ENCODE peak calls at places on chromosomes 3 and 15, in four cellular contexts. E, L, P and J are unnamed samples.

GRCh38 chr15:40130118-40130517 is 21.4 kb upstream of the BMF start:
- DNase-seq in L (no peak), E (no peak), P (no peak), J (no peak)

GRCh38 chr15:30885814-30886213 is 17.9 kb upstream of the FAN1 start:
- DNase-seq in L (peak), E (peak), P (no peak), J (peak)

GRCh38 chr3:58168498-58168897 is 42.3 kb downstream of the DNASE1L3 start:
- DNase-seq in E (no peak), L (no peak), P (no peak), J (no peak)

GRCh38 chr3:64715211-64715982 is 27.6 kb upstream of the ADAMTS9 start:
- DNase-seq in E (no peak), L (peak), P (no peak), J (no peak)

GRCh38 chr3:43288366-43288765 is 2.0 kb downstream of the SNRK start:
- DNase-seq in P (peak), E (no peak), L (peak), J (peak)

GRCh38 chr3:132837615-132838014 is 115.4 kb upstream of the NPHP3 start:
- DNase-seq in P (no peak), E (no peak), L (no peak), J (no peak)

GRCh38 chr3:124985358-124985757 is 50.8 kb upstream of the MUC13 start:
- DNase-seq in E (no peak), P (no peak), L (peak), J (no peak)

GRCh38 chr15:67024322-67024997 is 40.9 kb upstream of the SMAD3 start:
- DNase-seq in E (no peak), P (no peak), L (peak), J (peak)

GRCh38 chr3:119323401-119324107 is 29.4 kb downstream of the ARHGAP31 start:
- DNase-seq in E (no peak), L (no peak), P (no peak), J (no peak)

GRCh38 chr15:59751552-59752413 is 62.7 kb upstream of the BNIP2 start:
- DNase-seq in P (no peak), E (peak), L (peak), J (no peak)

GRCh38 chr3:140529558-140529957 is 148.3 kb upstream of the TRIM42 start:
- DNase-seq in E (no peak), P (no peak), L (no peak), J (no peak)

GRCh38 chr3:129439817-129440647 is at the start of the genes IFT122 and MBD4:
- DNase-seq in E (peak), L (peak), P (peak), J (peak)

GRCh38 chr3:155604126-155604525 is 140.7 kb downstream of the PLCH1 start:
- DNase-seq in L (no peak), E (no peak), P (no peak), J (no peak)

GRCh38 chr15:70585707-70586034 is 177.7 kb downstream of the UACA start:
- DNase-seq in L (no peak), E (no peak), P (no peak), J (no peak)

GRCh38 chr15:88258021-88258641 is 1.6 kb upstream of the NTRK3 start:
- DNase-seq in L (no peak), E (peak), P (no peak), J (no peak)

GRCh38 chr3:126018995-126019394 is 50.0 kb downstream of the ROPN1B start:
- DNase-seq in P (no peak), L (no peak), E (no peak), J (no peak)

GRCh38 chr15:75656331-75656730 is 8.6 kb downstream of the SNX33 start:
- DNase-seq in L (no peak), E (no peak), P (no peak), J (no peak)

GRCh38 chr3:123385981-123386380 is 62.9 kb downstream of the ADCY5 start:
- DNase-seq in L (peak), E (no peak), P (no peak), J (no peak)

DNA sequence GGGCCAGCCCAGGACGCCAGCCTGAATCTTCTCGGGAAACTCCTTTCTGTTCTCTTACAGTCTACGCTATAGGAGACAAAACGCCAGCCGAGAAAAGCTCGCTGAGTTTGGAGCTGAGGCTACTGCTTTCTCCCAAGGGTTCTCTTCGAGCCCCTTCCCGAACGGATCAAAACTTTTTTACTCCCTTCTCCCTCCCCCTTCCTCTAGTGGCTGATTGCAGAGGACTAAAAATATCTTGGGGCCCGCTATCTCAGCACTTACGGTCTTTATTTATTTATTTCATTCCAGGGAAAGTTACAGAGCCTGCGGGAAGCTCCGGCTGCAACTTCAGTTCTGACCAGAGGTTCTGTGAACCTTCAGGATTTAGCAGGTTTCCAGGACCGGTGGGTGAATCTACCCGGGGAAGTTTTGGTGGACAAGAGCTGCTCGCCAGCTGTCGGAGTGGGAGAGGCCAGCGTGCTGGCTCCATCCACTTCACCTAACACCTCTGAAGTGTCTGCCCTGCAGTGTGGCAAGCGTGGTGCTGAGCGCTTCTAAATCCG is 454 bp upstream of the PDZRN3 start:
- DNase-seq in E (peak), P (no peak), L (peak), J (peak)
- H3K4me3 ChIP-seq in E (peak), P (no peak), L (peak), J (no peak)

GRCh38 chr15:93068581-93069199 is 20.3 kb downstream of the RGMA start:
- DNase-seq in P (no peak), E (peak), L (no peak), J (no peak)

GRCh38 chr15:93072011-93072410 is 17.0 kb downstream of the RGMA start:
- DNase-seq in L (peak), P (no peak), E (peak), J (no peak)

GRCh38 chr15:93070901-93071300 is 18.1 kb downstream of the RGMA start:
- DNase-seq in P (no peak), E (peak), L (no peak), J (no peak)

GRCh38 chr15:93071469-93071891 is 17.5 kb downstream of the RGMA start:
- DNase-seq in P (no peak), L (peak), E (peak), J (no peak)

GRCh38 chr15:93070136-93070535 is 18.9 kb downstream of the RGMA start:
- DNase-seq in P (no peak), E (no peak), L (no peak), J (no peak)
- H3K4me3 ChIP-seq in P (no peak), E (peak), L (no peak), J (no peak)

GRCh38 chr3:99875573-99875924 is 57.9 kb downstream of the CMSS1 start:
- DNase-seq in L (peak), E (peak), P (no peak), J (peak)
- H3K4me3 ChIP-seq in L (peak), E (peak), P (peak), J (peak)

DNA sequence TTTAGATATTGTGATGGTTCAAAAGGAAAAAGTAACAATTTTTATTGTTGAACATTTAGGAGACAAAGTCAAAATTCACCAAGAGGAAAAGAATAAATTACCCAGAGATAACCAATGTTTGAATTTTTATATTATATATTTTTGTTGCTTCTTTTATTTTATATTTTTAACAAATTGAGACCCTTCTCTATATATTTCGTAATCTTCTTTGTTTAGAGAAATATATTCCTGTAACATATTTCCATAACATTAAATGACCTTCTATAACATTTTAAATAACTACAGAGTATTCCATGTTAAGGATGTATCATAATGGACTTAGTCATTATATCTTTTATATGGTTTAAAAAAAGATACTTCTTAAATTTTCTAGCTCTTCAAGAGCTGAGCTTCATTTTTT is 128.0 kb downstream of the RBPMS2 start:
- DNase-seq in P (no peak), L (no peak), E (no peak), J (no peak)
- H3K4me3 ChIP-seq in P (no peak), L (no peak), E (no peak), J (no peak)

GRCh38 chr15:49427369-49427768 is 4.3 kb downstream of the FGF7 start:
- DNase-seq in E (no peak), L (no peak), P (no peak), J (no peak)
- H3K4me3 ChIP-seq in E (no peak), L (no peak), P (no peak), J (no peak)

GRCh38 chr3:48465531-48466378 is 19.2 kb downstream of the ATRIP start:
- DNase-seq in P (peak), E (peak), L (peak), J (peak)

GRCh38 chr3:48466386-48467109 is 20.0 kb downstream of the ATRIP start:
- DNase-seq in L (no peak), E (no peak), P (no peak), J (peak)

GRCh38 chr3:48468329-48468731 is 21.8 kb downstream of the ATRIP start:
- DNase-seq in E (no peak), P (no peak), L (no peak), J (no peak)

GRCh38 chr3:48467473-48468267 is 21.1 kb downstream of the ATRIP start:
- DNase-seq in E (no peak), P (no peak), L (no peak), J (no peak)

GRCh38 chr3:48467110-48467454 is 20.5 kb downstream of the ATRIP start:
- DNase-seq in L (no peak), P (no peak), E (no peak), J (no peak)
- H3K4me3 ChIP-seq in L (peak), P (peak), E (no peak), J (no peak)

GRCh38 chr3:153640689-153641308 is 478.8 kb downstream of the RAP2B start:
- DNase-seq in P (no peak), E (peak), L (no peak), J (no peak)
- H3K4me3 ChIP-seq in P (no peak), E (no peak), L (no peak), J (no peak)

GRCh38 chr3:160040181-160040580 is 51.5 kb downstream of the IL12A start:
- DNase-seq in P (no peak), E (no peak), L (no peak), J (no peak)

GRCh38 chr3:160035757-160036156 is 47.1 kb downstream of the IL12A start:
- DNase-seq in P (no peak), E (no peak), L (no peak), J (no peak)

DNA sequence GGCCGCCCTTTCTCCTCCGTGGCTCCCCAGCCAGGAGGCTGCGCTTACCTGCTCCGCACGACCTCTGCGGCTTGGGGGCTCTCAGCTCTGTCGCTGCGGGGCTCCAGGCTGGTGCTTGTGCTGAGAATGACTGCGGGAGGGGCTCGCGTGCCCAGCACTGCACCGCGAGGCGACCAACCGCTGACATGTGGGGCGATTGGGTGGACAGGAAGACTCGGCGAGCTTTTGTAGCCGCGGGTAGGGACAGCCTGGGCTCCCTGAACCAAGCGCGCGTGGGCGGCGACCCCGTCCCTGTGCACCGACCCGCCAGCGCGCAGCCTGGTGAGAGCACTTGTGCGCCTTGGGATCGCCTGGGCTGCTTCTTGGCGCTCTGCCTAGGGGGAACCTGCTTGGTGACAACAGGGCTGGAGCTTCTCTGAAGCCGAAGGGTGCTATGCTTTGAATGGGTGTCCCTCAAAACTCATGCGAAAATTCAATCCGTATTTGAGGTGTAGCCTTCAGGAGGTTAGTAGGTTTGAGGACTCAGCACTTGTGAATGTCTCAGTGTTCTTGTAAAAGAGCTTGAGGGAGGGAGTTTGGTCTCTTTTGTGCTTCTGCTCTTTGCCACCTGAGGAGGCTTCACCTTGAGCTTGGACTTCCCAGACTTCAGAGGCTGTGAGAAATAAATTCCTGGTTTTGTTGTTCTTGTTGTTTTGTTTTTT is 50.4 kb downstream of the IL12A start:
- DNase-seq in L (peak), P (no peak), E (peak), J (peak)
- H3K4me3 ChIP-seq in L (peak), P (no peak), E (peak), J (no peak)

GRCh38 chr3:98966862-98967554 is 65.5 kb upstream of the DCBLD2 start:
- DNase-seq in P (no peak), L (no peak), E (no peak), J (peak)
- H3K4me3 ChIP-seq in P (no peak), L (no peak), E (no peak), J (no peak)

GRCh38 chr3:127629462-127630403 is 748 bp downstream of the PODXL2 start:
- DNase-seq in E (no peak), L (no peak), P (peak), J (no peak)
- H3K4me3 ChIP-seq in E (peak), L (peak), P (peak), J (peak)